ENCODE peak calls at places on chromosome 13, in six cellular contexts. Z, H, I, M, L and B are unnamed samples.

GRCh38 chr13:79621449-79621848 is 140.5 kb downstream of the NDFIP2 start:
- DNase-seq in I (no peak), Z (no peak), L (no peak), H (no peak), M (no peak), B (peak)

GRCh38 chr13:51364404-51365008 is 25.0 kb downstream of the SERPINE3 start:
- DNase-seq in L (no peak), I (peak), M (no peak), H (no peak), Z (no peak), B (no peak)

GRCh38 chr13:29693297-29693945 is 97.9 kb upstream of the SLC7A1 start:
- DNase-seq in I (no peak), H (no peak), M (no peak), Z (no peak), L (no peak), B (no peak)

GRCh38 chr13:113589251-113589960 is 4.9 kb downstream of the TFDP1 start:
- DNase-seq in M (no peak), H (no peak), L (peak), I (no peak), Z (peak), B (no peak)

GRCh38 chr13:39602277-39602613 is 748 bp downstream of the LHFPL6 start:
- DNase-seq in L (peak), M (no peak), H (no peak), I (no peak), Z (no peak), B (peak)

GRCh38 chr13:27076411-27076810 is 95.2 kb downstream of the USP12 start:
- DNase-seq in M (no peak), H (no peak), Z (no peak), L (no peak), I (no peak), B (no peak)

GRCh38 chr13:23748591-23748990 is 140.6 kb downstream of the MIPEP start:
- DNase-seq in I (peak), H (peak), Z (no peak), L (no peak), M (no peak), B (no peak)

GRCh38 chr13:58434943-58435342 is 803.4 kb downstream of the PCDH17 start:
- DNase-seq in H (no peak), Z (no peak), L (no peak), I (no peak), M (no peak), B (no peak)

GRCh38 chr13:95243207-95243606 is 58.0 kb downstream of the ABCC4 start:
- DNase-seq in M (no peak), I (no peak), Z (no peak), L (no peak), H (no peak), B (no peak)

GRCh38 chr13:49821216-49821820 is 28.8 kb upstream of the KPNA3 start:
- DNase-seq in L (no peak), M (no peak), H (no peak), I (no peak), Z (no peak), B (peak)

GRCh38 chr13:41156611-41157010 is 24.0 kb upstream of the KBTBD6 start:
- DNase-seq in M (no peak), L (no peak), I (no peak), Z (no peak), H (no peak), B (no peak)

GRCh38 chr13:95083758-95084157 is 217.5 kb downstream of the ABCC4 start:
- DNase-seq in H (no peak), M (no peak), L (no peak), I (peak), Z (no peak), B (no peak)

GRCh38 chr13:85386424-85386823 is 412.8 kb downstream of the SLITRK6 start:
- DNase-seq in H (no peak), M (no peak), Z (no peak), I (no peak), L (no peak), B (no peak)

GRCh38 chr13:39201075-39201630 is 162.9 kb downstream of the NHLRC3 start:
- DNase-seq in I (no peak), M (no peak), L (no peak), Z (no peak), H (no peak), B (no peak)

GRCh38 chr13:80447747-80448146 is 106.8 kb upstream of the SPRY2 start:
- DNase-seq in I (no peak), H (no peak), Z (no peak), L (no peak), M (no peak), B (no peak)

GRCh38 chr13:58151452-58151851 is 519.9 kb downstream of the PCDH17 start:
- DNase-seq in M (no peak), Z (no peak), H (no peak), L (no peak), I (no peak), B (no peak)

GRCh38 chr13:110923777-110924638 is 9.1 kb upstream of the ANKRD10 start:
- DNase-seq in H (no peak), L (no peak), M (no peak), I (no peak), Z (no peak), B (no peak)

GRCh38 chr13:67086260-67086659 is 143.9 kb downstream of the PCDH9 start:
- DNase-seq in L (no peak), I (no peak), Z (no peak), M (no peak), H (no peak), B (no peak)

GRCh38 chr13:19618925-19619324 is 14.5 kb upstream of the MPHOSPH8 start:
- DNase-seq in M (no peak), H (peak), L (peak), Z (no peak), I (peak), B (peak)

GRCh38 chr13:30061217-30061616 is 210.8 kb upstream of the UBL3 start:
- DNase-seq in I (no peak), M (no peak), H (no peak), L (no peak), Z (no peak), B (no peak)

GRCh38 chr13:84959818-84960217 is 839.4 kb downstream of the SLITRK6 start:
- DNase-seq in I (no peak), L (no peak), M (no peak), H (no peak), Z (no peak), B (no peak)

GRCh38 chr13:31444266-31444862 is 244.6 kb downstream of the B3GLCT start:
- DNase-seq in L (no peak), M (no peak), H (no peak), Z (no peak), I (no peak), B (no peak)

GRCh38 chr13:20193924-20194631 is 1.3 kb upstream of the GJB2 start:
- DNase-seq in L (no peak), M (no peak), I (no peak), H (no peak), Z (no peak), B (peak)

DNA sequence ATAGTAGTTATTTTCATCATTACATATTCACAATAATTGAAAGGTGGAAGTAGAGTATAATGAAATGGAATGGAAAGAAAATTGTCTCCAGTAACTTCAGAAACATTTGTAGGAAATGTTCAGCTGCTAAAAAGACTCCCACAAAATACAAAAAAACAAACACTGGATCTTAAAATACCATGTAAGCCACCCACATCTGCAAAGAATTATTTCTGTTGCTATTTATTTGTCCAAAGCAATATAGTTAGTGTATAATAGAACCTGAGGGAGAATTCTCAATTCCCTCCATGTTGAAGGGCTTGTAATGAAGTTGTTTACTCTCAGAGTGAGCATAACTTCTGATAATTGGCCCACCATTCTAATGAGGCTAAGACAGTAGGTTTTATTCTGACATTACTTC is 37.4 kb upstream of the KLF12 start:
- DNase-seq in M (no peak), Z (no peak), H (no peak), I (no peak), L (no peak), B (no peak)
- TF ChIP-seq CTCF in M (no peak), Z (no peak), H (no peak), I (no peak), L (no peak), B (no peak)

GRCh38 chr13:98022210-98022609 is 68.7 kb downstream of the IPO5 start:
- DNase-seq in I (peak), M (no peak), H (no peak), Z (no peak), L (no peak), B (no peak)

GRCh38 chr13:98020271-98020670 is 66.8 kb downstream of the IPO5 start:
- DNase-seq in Z (no peak), H (no peak), M (no peak), L (no peak), I (no peak), B (no peak)

GRCh38 chr13:98018293-98018692 is 64.8 kb downstream of the IPO5 start:
- DNase-seq in M (no peak), I (no peak), Z (no peak), H (no peak), L (no peak), B (no peak)

GRCh38 chr13:98014766-98015165 is 61.3 kb downstream of the IPO5 start:
- DNase-seq in I (peak), L (no peak), Z (no peak), M (no peak), H (no peak), B (no peak)

DNA sequence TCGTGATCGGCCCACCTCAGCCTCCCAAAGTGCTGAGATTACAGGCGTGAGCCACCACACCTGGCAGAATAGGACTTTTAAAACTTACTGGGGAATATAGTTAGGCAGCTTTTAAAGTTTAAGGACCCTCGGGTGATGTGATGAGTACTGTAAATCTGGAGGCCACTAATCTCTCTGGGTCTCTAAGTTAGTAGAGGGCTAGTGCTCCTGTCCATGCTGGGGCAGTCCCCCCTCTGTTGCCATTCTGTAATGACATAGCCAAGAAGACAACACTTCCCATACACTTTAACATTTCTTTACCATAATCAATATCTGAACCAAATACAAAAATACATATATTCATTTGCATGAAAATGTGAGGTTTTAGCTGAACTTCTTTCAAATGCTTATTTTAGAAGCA is 65.7 kb downstream of the IPO5 start:
- DNase-seq in M (no peak), L (no peak), Z (no peak), I (no peak), H (no peak), B (no peak)
- TF ChIP-seq CTCF in M (no peak), L (no peak), Z (no peak), I (no peak), H (no peak), B (no peak)

GRCh38 chr13:43787998-43788397 is 1.2 kb upstream of the ENOX1 start:
- DNase-seq in H (peak), M (no peak), L (peak), I (peak), Z (no peak), B (peak)
- TF ChIP-seq CTCF in H (no peak), M (no peak), L (no peak), I (peak), Z (peak), B (peak)

GRCh38 chr13:46136688-46137087 is 31.9 kb upstream of the CPB2 start:
- DNase-seq in I (no peak), M (no peak), Z (no peak), H (no peak), L (no peak), B (no peak)

GRCh38 chr13:46143239-46143701 is 38.4 kb upstream of the CPB2 start:
- DNase-seq in L (no peak), H (no peak), M (no peak), I (peak), Z (no peak), B (no peak)

GRCh38 chr13:46142692-46143238 is 37.9 kb upstream of the CPB2 start:
- DNase-seq in L (no peak), M (no peak), Z (no peak), I (no peak), H (no peak), B (no peak)

GRCh38 chr13:46137627-46138026 is 32.8 kb upstream of the CPB2 start:
- DNase-seq in Z (no peak), L (no peak), H (no peak), I (no peak), M (no peak), B (no peak)

DNA sequence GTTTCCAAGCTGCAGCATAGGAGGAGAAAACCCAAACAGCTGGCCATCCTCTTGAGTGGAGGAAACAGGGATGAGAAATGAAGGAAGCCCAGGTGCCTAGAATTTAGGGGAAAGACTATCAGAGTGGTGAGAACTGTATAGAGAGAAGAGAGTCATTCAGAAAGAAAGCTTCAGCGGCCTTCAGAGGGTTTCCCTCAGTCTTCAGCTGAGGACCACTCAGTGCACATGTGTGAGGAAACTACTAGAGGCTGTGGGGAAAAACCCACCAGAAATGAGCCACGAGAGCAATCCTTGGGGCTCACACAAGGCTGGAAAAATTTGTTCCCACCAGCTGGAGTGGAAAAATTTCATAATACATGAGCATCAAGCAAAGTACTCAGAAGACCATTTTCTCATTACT is 35.2 kb upstream of the CPB2 start:
- DNase-seq in H (no peak), L (no peak), Z (no peak), I (no peak), M (no peak), B (no peak)
- TF ChIP-seq CTCF in H (no peak), L (no peak), Z (no peak), I (no peak), M (no peak), B (no peak)

GRCh38 chr13:44438234-44438579 is 64.6 kb downstream of the SERP2 start:
- DNase-seq in I (no peak), L (no peak), H (no peak), M (no peak), Z (no peak), B (no peak)
- TF ChIP-seq CTCF in I (no peak), L (no peak), H (no peak), M (peak), Z (no peak), B (no peak)